ENCODE peak calls at places on chromosomes 13 and 19, in nine cellular contexts. F, Z, S, V, M, A, D, H and B are unnamed samples.

GRCh38 chr19:16067205-16067938 is 8.9 kb upstream of the TPM4 start:
- DNase-seq in F (no peak), Z (no peak), S (peak), V (peak), M (no peak), A (peak), D (peak), H (peak), B (no peak)

GRCh38 chr13:100473087-100473486 is 115.5 kb downstream of the GGACT start:
- DNase-seq in F (no peak), Z (no peak), S (no peak), V (no peak), M (no peak), A (no peak), D (no peak), H (no peak), B (peak)

GRCh38 chr13:105333416-105333815 is 1202.0 kb downstream of the EFNB2 start:
- DNase-seq in F (no peak), Z (no peak), S (peak), V (no peak), M (no peak), A (no peak), D (no peak), H (no peak), B (no peak)

GRCh38 chr13:112693831-112694497 is 4.1 kb downstream of the ATP11A start:
- DNase-seq in F (no peak), Z (peak), S (peak), V (peak), M (no peak), A (no peak), D (no peak), H (peak), B (no peak)

GRCh38 chr19:29528350-29528945 is 2.7 kb downstream of the VSTM2B start:
- DNase-seq in F (peak), Z (peak), S (peak), V (peak), M (peak), A (peak), D (peak), H (peak), B (peak)

GRCh38 chr19:53951947-53952346 is 10.8 kb upstream of the CACNG8 start:
- DNase-seq in F (no peak), Z (no peak), S (no peak), V (no peak), M (no peak), A (no peak), D (no peak), H (no peak), B (no peak)

GRCh38 chr19:57363734-57364181 is 407 bp downstream of the TRAPPC2B start:
- DNase-seq in F (no peak), Z (no peak), S (peak), V (no peak), M (no peak), A (peak), D (no peak), H (peak), B (no peak)

GRCh38 chr19:10552596-10553053 is 8.9 kb downstream of the ATG4D start:
- DNase-seq in F (no peak), Z (peak), S (no peak), V (no peak), M (no peak), A (peak), D (no peak), H (no peak), B (no peak)

GRCh38 chr19:17718988-17719711 is at the start of gene MAP1S:
- DNase-seq in F (peak), Z (peak), S (peak), V (peak), M (peak), A (peak), D (peak), H (peak), B (peak)

GRCh38 chr13:65112123-65113075 is 2117.7 kb downstream of the PCDH9 start:
- DNase-seq in F (no peak), Z (no peak), S (peak), V (no peak), M (no peak), A (no peak), D (no peak), H (peak), B (no peak)

GRCh38 chr19:55441692-55442321 is 1.3 kb downstream of the SHISA7 start:
- DNase-seq in F (no peak), Z (no peak), S (no peak), V (no peak), M (no peak), A (no peak), D (no peak), H (no peak), B (no peak)

GRCh38 chr19:41428481-41428859 is 1.3 kb upstream of the B3GNT8 start:
- DNase-seq in F (no peak), Z (no peak), S (no peak), V (no peak), M (no peak), A (no peak), D (no peak), H (no peak), B (no peak)

GRCh38 chr19:45506246-45506990 is 861 bp upstream of the VASP start:
- DNase-seq in F (peak), Z (peak), S (peak), V (peak), M (peak), A (peak), D (peak), H (peak), B (peak)

GRCh38 chr13:65287405-65287804 is 1942.7 kb downstream of the PCDH9 start:
- DNase-seq in F (no peak), Z (no peak), S (no peak), V (no peak), M (no peak), A (no peak), D (no peak), H (no peak), B (no peak)

GRCh38 chr19:16373079-16373478 is 48.5 kb downstream of the KLF2 start:
- DNase-seq in F (no peak), Z (no peak), S (no peak), V (no peak), M (no peak), A (no peak), D (no peak), H (no peak), B (no peak)

DNA sequence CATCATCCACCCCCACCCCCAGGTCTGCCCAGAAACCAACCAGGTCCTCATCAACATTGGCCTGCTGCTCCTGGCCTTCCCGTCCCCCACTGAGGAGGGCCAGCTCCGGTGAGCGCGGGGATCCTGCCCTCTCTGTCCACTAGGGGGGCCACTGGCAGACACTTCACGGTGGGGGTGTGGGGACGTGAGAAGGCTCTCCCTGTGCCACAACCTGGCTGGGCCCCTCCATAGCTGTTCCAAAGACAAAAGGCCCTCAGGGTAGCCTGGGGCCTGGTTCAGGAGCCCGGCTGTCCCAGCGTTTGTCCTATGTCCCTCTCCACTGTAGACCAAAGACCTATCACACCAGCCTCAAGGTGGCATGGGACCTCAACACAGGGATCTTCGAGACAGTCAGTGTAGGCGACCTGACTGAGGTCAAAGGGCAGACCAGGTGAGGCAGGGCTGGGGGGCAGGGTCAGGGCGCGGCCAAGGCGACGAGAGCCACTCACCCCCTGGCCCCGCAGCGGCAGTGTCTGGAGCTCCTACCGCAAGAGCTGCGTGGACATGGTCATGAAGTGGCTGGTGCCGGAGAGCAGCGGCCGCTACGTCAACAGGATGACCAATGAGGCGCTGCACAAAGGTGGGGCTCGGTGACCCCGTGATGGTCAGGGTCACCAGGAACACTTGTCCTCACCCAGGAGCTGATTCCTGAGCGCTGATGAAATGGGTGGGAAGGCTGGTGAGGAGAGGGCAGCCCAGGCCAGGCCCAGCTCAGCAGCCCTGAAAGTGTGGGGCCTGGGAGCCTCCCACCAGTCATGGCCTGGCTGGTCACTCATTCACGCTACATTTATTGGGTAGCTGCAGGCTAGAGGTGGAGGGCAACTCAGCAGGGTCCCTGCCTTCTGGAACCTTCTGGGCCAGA is 7.9 kb downstream of the DCAF15 start:
- DNase-seq in F (no peak), Z (no peak), S (no peak), V (no peak), M (no peak), A (no peak), D (no peak), H (no peak), B (no peak)
- TF ChIP-seq CTCF in F (no peak), Z (peak), S (peak), V (no peak), M (peak), A (no peak), D (no peak), H (peak), B (peak)

GRCh38 chr19:46579286-46579944 is 21.7 kb upstream of the CALM3 start:
- DNase-seq in F (peak), Z (peak), S (no peak), V (no peak), M (peak), A (peak), D (no peak), H (no peak), B (peak)
- TF ChIP-seq CTCF in F (peak), Z (peak), S (peak), V (no peak), M (no peak), A (no peak), D (no peak), H (peak), B (peak)

GRCh38 chr19:30895946-30896345 is 453.3 kb downstream of the TSHZ3 start:
- DNase-seq in F (no peak), Z (no peak), S (no peak), V (no peak), M (no peak), A (no peak), D (no peak), H (no peak), B (no peak)
- TF ChIP-seq CTCF in F (no peak), Z (no peak), S (no peak), V (no peak), M (no peak), A (no peak), D (no peak), H (no peak), B (no peak)

GRCh38 chr13:37001921-37002250 is 1.3 kb downstream of the EXOSC8 start:
- DNase-seq in F (no peak), Z (no peak), S (no peak), V (no peak), M (no peak), A (no peak), D (no peak), H (no peak), B (no peak)

GRCh38 chr13:36998624-36999041 is 507 bp downstream of the ALG5 start:
- DNase-seq in F (peak), Z (peak), S (no peak), V (peak), M (peak), A (peak), D (peak), H (no peak), B (peak)

GRCh38 chr13:36997716-36998427 is 1.3 kb downstream of the ALG5 start:
- DNase-seq in F (no peak), Z (no peak), S (peak), V (no peak), M (no peak), A (no peak), D (no peak), H (no peak), B (no peak)

DNA sequence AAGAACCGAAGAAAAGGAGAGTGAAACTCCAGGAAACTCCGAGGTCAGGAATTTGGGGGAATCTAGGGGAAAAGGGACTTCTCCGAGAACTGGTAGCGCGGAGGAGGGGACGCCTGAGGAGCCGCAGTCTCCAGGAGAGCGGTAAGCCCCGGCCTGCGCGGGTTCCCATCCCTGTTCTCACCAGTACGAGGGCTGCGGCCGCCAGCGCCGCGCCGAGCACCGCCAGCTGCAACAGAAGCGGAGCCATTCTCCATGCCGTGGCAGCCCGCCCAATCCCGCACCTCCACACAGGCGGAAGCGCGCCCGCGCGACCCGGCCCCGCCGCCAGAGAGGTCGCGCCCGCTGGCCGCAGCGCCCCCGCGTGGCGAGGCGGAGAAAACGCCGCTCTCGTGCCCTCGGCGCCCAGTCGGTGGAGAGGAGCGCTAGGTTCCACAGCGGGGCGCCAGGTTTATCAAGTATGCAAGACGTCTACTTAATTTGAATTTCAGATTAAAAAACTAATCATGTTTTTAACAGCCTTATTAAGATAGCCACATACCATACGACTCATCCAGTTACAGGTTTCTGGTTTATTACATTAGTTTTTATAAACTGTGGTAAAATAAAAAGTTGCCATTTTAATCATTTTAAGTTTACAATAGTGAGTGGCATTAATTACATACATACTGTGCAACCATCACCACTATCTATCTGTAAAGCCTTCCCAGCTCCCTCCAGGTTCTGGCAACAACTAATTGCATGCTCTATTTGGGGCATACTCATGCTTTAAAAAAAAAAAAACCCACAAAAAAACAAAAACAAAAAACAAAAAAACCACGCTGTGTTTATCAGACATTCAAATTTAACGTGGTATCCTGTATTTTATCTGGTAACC is at the start of gene ALG5:
- DNase-seq in F (peak), Z (peak), S (peak), V (peak), M (peak), A (peak), D (peak), H (peak), B (peak)
- TF ChIP-seq CTCF in F (peak), Z (peak), S (peak), V (peak), M (peak), A (peak), D (peak), H (peak), B (peak)

DNA sequence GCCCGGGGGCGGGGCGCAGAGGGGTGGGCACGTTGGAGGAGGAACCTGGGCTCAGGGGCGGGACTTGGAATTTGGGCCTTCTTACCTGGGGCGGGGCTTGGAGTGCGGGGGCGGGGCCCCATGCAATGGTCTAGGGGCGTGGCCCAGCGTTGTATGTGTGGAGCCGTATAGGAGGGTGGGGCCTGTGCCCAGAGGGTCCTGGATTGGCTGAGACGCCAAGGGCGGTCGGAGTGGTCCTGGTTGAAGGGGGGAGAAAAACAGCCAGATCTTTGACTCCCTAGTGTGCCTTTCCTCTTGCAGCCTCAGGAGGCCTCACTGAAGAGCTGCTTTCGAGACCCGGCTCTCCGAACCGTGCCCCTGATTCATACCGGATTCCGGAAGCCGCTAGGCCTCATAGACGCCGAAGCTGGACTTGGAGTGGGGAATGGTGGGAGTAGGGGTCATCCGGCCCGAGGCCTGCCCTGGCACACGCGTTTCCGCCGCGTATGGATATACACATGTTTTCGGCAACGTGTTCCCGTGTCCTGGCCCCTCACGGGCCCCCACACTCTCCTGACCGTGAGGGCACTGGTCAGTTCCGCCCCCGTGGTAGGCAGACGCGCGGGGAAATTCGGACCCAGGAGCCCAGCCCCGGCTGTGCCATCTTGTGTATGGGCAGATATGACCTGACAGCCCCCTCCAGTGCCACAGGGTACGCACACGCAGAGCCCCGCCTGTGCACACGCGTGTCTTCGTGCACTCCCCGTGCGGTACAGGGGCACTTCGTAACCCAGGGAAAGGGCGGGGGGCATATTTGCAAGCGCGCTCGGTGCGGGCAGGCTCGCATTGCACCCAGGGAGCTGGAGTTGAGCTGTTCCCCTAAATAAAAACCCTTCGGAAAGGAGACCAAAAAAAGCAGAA is 661 bp upstream of the PRR12 start:
- DNase-seq in F (peak), Z (peak), S (peak), V (peak), M (peak), A (peak), D (peak), H (peak), B (peak)
- TF ChIP-seq CTCF in F (no peak), Z (no peak), S (peak), V (no peak), M (no peak), A (no peak), D (peak), H (peak), B (no peak)

GRCh38 chr19:38211206-38211605 is 12.8 kb downstream of the DPF1 start:
- DNase-seq in F (peak), Z (no peak), S (no peak), V (no peak), M (no peak), A (no peak), D (no peak), H (no peak), B (no peak)
- TF ChIP-seq CTCF in F (peak), Z (no peak), S (no peak), V (no peak), M (no peak), A (no peak), D (no peak), H (no peak), B (peak)

DNA sequence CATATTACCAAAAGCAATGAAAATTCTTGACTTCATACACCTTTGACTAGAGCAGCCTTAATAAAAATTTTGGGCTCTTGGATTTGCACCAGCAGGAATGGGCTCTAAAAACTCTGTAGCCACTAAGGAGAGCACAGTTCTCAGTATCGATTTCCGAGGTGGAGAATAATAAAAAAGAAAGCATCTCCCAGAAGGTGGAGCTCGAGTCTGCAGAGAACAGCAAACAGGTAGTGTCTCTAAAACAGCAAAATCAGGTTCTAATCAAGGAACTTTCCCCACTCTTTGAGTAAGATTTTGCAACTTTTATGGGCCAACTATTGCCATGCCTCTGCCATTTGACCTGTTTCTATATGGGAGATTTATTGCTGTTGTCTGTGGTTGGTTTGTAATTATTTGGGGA is 258.7 kb upstream of the GPC6 start:
- DNase-seq in F (no peak), Z (no peak), S (peak), V (no peak), M (no peak), A (no peak), D (no peak), H (peak), B (no peak)
- TF ChIP-seq CTCF in F (no peak), Z (no peak), S (peak), V (no peak), M (no peak), A (no peak), D (no peak), H (peak), B (no peak)

DNA sequence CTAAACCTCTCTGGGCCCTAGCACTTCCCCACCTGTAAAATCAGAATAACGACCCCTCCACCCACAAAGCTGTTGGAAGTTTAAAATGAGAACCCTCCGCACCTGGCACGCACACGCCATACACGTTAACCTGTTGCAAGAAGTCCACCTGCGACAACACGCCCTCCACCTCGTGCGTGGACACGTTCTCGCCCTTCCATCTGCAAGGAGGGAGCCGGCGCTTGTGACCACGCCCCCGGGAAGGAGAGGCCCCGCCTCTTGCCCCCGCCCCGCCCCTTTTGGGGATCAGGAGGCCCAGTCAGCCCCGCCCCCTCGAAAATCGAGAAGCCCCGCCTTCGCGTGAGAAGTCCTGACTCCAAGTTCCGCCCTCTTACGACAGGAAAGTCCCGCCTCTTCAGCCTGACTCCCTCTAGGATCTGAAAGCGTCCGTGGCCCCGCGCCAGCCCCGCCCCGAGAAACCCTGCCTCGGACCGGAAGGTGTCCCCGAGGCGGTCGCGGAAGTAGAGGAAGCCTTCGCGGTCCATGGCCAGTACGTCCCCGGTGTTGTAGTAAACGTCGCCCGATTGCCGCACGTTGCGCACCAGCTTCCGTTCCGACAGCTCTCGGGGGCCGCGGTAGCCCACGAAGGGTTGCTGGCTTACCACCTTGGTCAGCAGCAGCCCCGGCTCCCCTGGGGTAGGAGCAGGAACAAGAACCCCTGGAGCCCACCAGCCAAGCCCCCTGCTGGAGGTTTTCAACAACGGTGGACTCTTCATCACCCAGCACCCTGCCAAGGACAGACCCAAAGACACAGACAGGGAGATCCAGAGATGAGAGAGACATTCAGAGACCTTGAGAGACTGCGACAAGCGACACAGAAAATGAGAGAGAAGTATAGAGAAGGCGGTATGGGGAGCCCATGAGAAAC is 12.5 kb downstream of the SLC27A5 start:
- DNase-seq in F (peak), Z (peak), S (peak), V (peak), M (peak), A (peak), D (peak), H (peak), B (peak)
- TF ChIP-seq CTCF in F (peak), Z (peak), S (peak), V (no peak), M (no peak), A (no peak), D (peak), H (peak), B (peak)

GRCh38 chr13:49214917-49215376 is 5.2 kb upstream of the MLNR start:
- DNase-seq in F (no peak), Z (peak), S (peak), V (peak), M (peak), A (no peak), D (peak), H (peak), B (no peak)
- TF ChIP-seq CTCF in F (no peak), Z (no peak), S (no peak), V (no peak), M (peak), A (no peak), D (no peak), H (peak), B (no peak)